ENCODE peak calls at places on chromosomes 1 and 21, in eight cellular contexts. T, A, K, N, E, O, L and I are unnamed samples.

GRCh38 chr21:28762357-28762735 is 230.3 kb downstream of the LTN1 start:
- DNase-seq in T (no peak), A (no peak), K (no peak), N (no peak), E (no peak), O (no peak), L (no peak), I (no peak)

GRCh38 chr1:153679337-153680119 is 1.0 kb downstream of the NPR1 start:
- DNase-seq in T (no peak), A (peak), K (no peak), N (no peak), E (no peak), O (peak), L (peak), I (peak)

GRCh38 chr1:68495968-68496679 is 758 bp downstream of the DEPDC1 start:
- DNase-seq in T (peak), A (peak), K (no peak), N (no peak), E (no peak), O (no peak), L (no peak), I (peak)

GRCh38 chr1:58754683-58755467 is 29.0 kb downstream of the JUN start:
- DNase-seq in T (no peak), A (no peak), K (no peak), N (no peak), E (no peak), O (no peak), L (no peak), I (no peak)

GRCh38 chr1:38860464-38860816 is 868 bp upstream of the RRAGC start:
- DNase-seq in T (no peak), A (no peak), K (no peak), N (no peak), E (no peak), O (no peak), L (no peak), I (no peak)

GRCh38 chr1:10834770-10835412 is 38.4 kb upstream of the CASZ1 start:
- DNase-seq in T (no peak), A (no peak), K (no peak), N (no peak), E (no peak), O (no peak), L (no peak), I (no peak)

GRCh38 chr1:212467843-212468482 is 35.2 kb downstream of the NENF start:
- DNase-seq in T (peak), A (no peak), K (peak), N (no peak), E (no peak), O (no peak), L (no peak), I (no peak)

GRCh38 chr1:208007938-208008342 is 97.0 kb upstream of the CD34 start:
- DNase-seq in T (no peak), A (no peak), K (no peak), N (no peak), E (no peak), O (peak), L (no peak), I (no peak)